ENCODE peak calls at places on chromosomes 11 and 22, in eight cellular contexts. One of them, this sample, is unnamed. For H3K9me3, the result is how much of the 10 kb centered on the place peaks cover.

GRCh38 chr11:80586464-80586863 is 1145.6 kb upstream of the TENM4 start:
- DNase-seq in A549: no peak
- DNase-seq in CD4-positive, CD25-positive, alpha-beta regulatory T cell: no peak
- DNase-seq in AG04450: no peak
- DNase-seq in kidney: no peak
- DNase-seq in right cardiac atrium: no peak
- DNase-seq in pancreas: no peak
- DNase-seq in PC-9: peak
- DNase-seq in this sample: no peak

GRCh38 chr11:128279861-128280260 is 307.5 kb downstream of the ETS1 start:
- DNase-seq in A549: no peak
- DNase-seq in CD4-positive, CD25-positive, alpha-beta regulatory T cell: no peak
- DNase-seq in AG04450: no peak
- DNase-seq in kidney: no peak
- DNase-seq in right cardiac atrium: no peak
- DNase-seq in pancreas: no peak
- DNase-seq in PC-9: no peak
- DNase-seq in this sample: no peak

GRCh38 chr11:1877211-1878133 is 14.2 kb downstream of the PRR33 start:
- DNase-seq in A549: no peak
- DNase-seq in CD4-positive, CD25-positive, alpha-beta regulatory T cell: no peak
- DNase-seq in AG04450: no peak
- DNase-seq in kidney: peak
- DNase-seq in right cardiac atrium: peak
- DNase-seq in pancreas: peak
- DNase-seq in PC-9: peak
- DNase-seq in this sample: no peak

GRCh38 chr11:65498042-65498726 is 661 bp upstream of the MALAT1 start:
- DNase-seq in A549: no peak
- DNase-seq in CD4-positive, CD25-positive, alpha-beta regulatory T cell: peak
- DNase-seq in AG04450: no peak
- DNase-seq in kidney: peak
- DNase-seq in right cardiac atrium: peak
- DNase-seq in pancreas: no peak
- DNase-seq in PC-9: no peak
- DNase-seq in this sample: peak

GRCh38 chr11:125542709-125543108 is 26.6 kb upstream of the EI24 start:
- DNase-seq in A549: no peak
- DNase-seq in CD4-positive, CD25-positive, alpha-beta regulatory T cell: no peak
- DNase-seq in AG04450: no peak
- DNase-seq in kidney: no peak
- DNase-seq in right cardiac atrium: no peak
- DNase-seq in pancreas: no peak
- DNase-seq in PC-9: no peak
- DNase-seq in this sample: no peak

GRCh38 chr22:41314821-41315220 is 13.5 kb downstream of the ZC3H7B start:
- DNase-seq in A549: no peak
- DNase-seq in CD4-positive, CD25-positive, alpha-beta regulatory T cell: no peak
- DNase-seq in AG04450: no peak
- DNase-seq in kidney: no peak
- DNase-seq in right cardiac atrium: no peak
- DNase-seq in pancreas: no peak
- DNase-seq in PC-9: no peak
- DNase-seq in this sample: no peak

GRCh38 chr22:36145881-36146280 is 14.7 kb downstream of the APOL3 start:
- DNase-seq in A549: no peak
- DNase-seq in CD4-positive, CD25-positive, alpha-beta regulatory T cell: no peak
- DNase-seq in AG04450: no peak
- DNase-seq in kidney: no peak
- DNase-seq in right cardiac atrium: no peak
- DNase-seq in pancreas: no peak
- DNase-seq in PC-9: no peak
- DNase-seq in this sample: no peak

GRCh38 chr11:131688056-131688693 is 317.8 kb downstream of the NTM start:
- DNase-seq in A549: peak
- DNase-seq in CD4-positive, CD25-positive, alpha-beta regulatory T cell: no peak
- DNase-seq in AG04450: no peak
- DNase-seq in kidney: peak
- DNase-seq in right cardiac atrium: peak
- DNase-seq in pancreas: peak
- DNase-seq in PC-9: peak
- DNase-seq in this sample: no peak

GRCh38 chr11:23370580-23371275 is 510.5 kb upstream of the CCDC179 start:
- DNase-seq in A549: no peak
- DNase-seq in CD4-positive, CD25-positive, alpha-beta regulatory T cell: no peak
- DNase-seq in AG04450: no peak
- DNase-seq in kidney: no peak
- DNase-seq in right cardiac atrium: no peak
- DNase-seq in pancreas: no peak
- DNase-seq in PC-9: no peak
- DNase-seq in this sample: no peak

GRCh38 chr22:19855504-19856409 is 1.1 kb upstream of the GNB1L start:
- DNase-seq in A549: peak
- DNase-seq in CD4-positive, CD25-positive, alpha-beta regulatory T cell: no peak
- DNase-seq in AG04450: no peak
- DNase-seq in kidney: peak
- DNase-seq in right cardiac atrium: peak
- DNase-seq in pancreas: peak
- DNase-seq in PC-9: peak
- DNase-seq in this sample: no peak

GRCh38 chr11:120055646-120056045 is 82.3 kb downstream of the TRIM29 start:
- DNase-seq in A549: no peak
- DNase-seq in CD4-positive, CD25-positive, alpha-beta regulatory T cell: no peak
- DNase-seq in AG04450: no peak
- DNase-seq in kidney: no peak
- DNase-seq in right cardiac atrium: no peak
- DNase-seq in pancreas: no peak
- DNase-seq in PC-9: no peak
- DNase-seq in this sample: no peak

GRCh38 chr11:14193644-14194043 is 165.3 kb downstream of the RRAS2 start:
- DNase-seq in A549: no peak
- DNase-seq in CD4-positive, CD25-positive, alpha-beta regulatory T cell: no peak
- DNase-seq in AG04450: no peak
- DNase-seq in kidney: no peak
- DNase-seq in right cardiac atrium: no peak
- DNase-seq in pancreas: no peak
- DNase-seq in PC-9: no peak
- DNase-seq in this sample: no peak

GRCh38 chr22:37201066-37201820 is 11.0 kb downstream of the SSTR3 start:
- DNase-seq in A549: no peak
- DNase-seq in CD4-positive, CD25-positive, alpha-beta regulatory T cell: no peak
- DNase-seq in AG04450: no peak
- DNase-seq in kidney: peak
- DNase-seq in right cardiac atrium: no peak
- DNase-seq in pancreas: no peak
- DNase-seq in PC-9: no peak
- DNase-seq in this sample: no peak

GRCh38 chr11:35169754-35170153 is 30.8 kb downstream of the CD44 start:
- DNase-seq in A549: no peak
- DNase-seq in CD4-positive, CD25-positive, alpha-beta regulatory T cell: no peak
- DNase-seq in AG04450: no peak
- DNase-seq in kidney: no peak
- DNase-seq in right cardiac atrium: no peak
- DNase-seq in pancreas: no peak
- DNase-seq in PC-9: no peak
- DNase-seq in this sample: no peak

GRCh38 chr11:62153087-62153395 is 29.2 kb downstream of the INCENP start:
- DNase-seq in A549: no peak
- DNase-seq in CD4-positive, CD25-positive, alpha-beta regulatory T cell: no peak
- DNase-seq in AG04450: no peak
- DNase-seq in kidney: no peak
- DNase-seq in right cardiac atrium: no peak
- DNase-seq in pancreas: no peak
- DNase-seq in PC-9: no peak
- DNase-seq in this sample: no peak

GRCh38 chr11:130071211-130071712 is 1.6 kb downstream of the APLP2 start:
- DNase-seq in A549: peak
- DNase-seq in CD4-positive, CD25-positive, alpha-beta regulatory T cell: no peak
- DNase-seq in AG04450: no peak
- DNase-seq in kidney: no peak
- DNase-seq in right cardiac atrium: no peak
- DNase-seq in pancreas: no peak
- DNase-seq in PC-9: no peak
- DNase-seq in this sample: no peak

GRCh38 chr11:73234403-73235181 is 16.5 kb downstream of the P2RY2 start:
- DNase-seq in A549: no peak
- DNase-seq in CD4-positive, CD25-positive, alpha-beta regulatory T cell: no peak
- DNase-seq in AG04450: no peak
- DNase-seq in kidney: peak
- DNase-seq in right cardiac atrium: no peak
- DNase-seq in pancreas: no peak
- DNase-seq in PC-9: no peak
- DNase-seq in this sample: no peak

GRCh38 chr22:48456449-48456848 is 1371.2 kb downstream of the BRD1 start:
- DNase-seq in A549: no peak
- DNase-seq in CD4-positive, CD25-positive, alpha-beta regulatory T cell: no peak
- DNase-seq in AG04450: no peak
- DNase-seq in kidney: no peak
- DNase-seq in right cardiac atrium: no peak
- DNase-seq in pancreas: no peak
- DNase-seq in PC-9: no peak
- DNase-seq in this sample: no peak
- H3K9me3 ChIP-seq in A549: under half
- H3K9me3 ChIP-seq in CD4-positive, CD25-positive, alpha-beta regulatory T cell: under half
- H3K9me3 ChIP-seq in AG04450: half or more
- H3K9me3 ChIP-seq in kidney: under half
- H3K9me3 ChIP-seq in right cardiac atrium: under half
- H3K9me3 ChIP-seq in pancreas: under half
- H3K9me3 ChIP-seq in PC-9: under half
- H3K9me3 ChIP-seq in this sample: under half

DNA sequence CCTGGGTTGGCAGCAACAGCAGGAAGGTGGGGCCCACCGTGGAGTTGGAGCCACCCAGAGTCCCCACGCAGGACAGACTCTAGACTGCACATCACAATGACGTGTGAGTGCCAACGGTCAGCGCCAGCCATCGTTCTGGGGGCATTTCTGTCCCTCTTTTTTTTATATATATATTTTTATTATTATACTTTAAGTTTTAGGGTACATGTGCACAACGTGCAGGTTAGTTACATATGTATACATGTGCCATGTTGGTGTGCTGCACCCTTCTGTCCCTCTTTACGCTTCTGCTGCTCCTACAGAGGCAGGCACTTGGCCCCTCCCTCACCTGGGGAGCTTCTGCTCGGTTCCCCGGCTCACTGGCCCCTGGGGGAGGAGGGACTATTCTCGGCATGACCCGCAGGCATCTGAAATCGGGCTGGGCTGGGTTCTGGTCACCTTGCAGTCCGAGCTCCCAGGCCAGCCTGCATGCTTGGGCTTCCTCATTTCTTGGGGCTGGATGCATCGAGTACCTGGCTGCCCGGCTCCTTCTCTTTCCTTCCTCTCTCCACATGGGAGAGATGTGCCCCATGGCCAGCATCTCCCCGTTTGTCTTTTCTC is 787.4 kb downstream of the TBC1D22A start:
- DNase-seq in A549: no peak
- DNase-seq in CD4-positive, CD25-positive, alpha-beta regulatory T cell: no peak
- DNase-seq in AG04450: no peak
- DNase-seq in kidney: no peak
- DNase-seq in right cardiac atrium: no peak
- DNase-seq in pancreas: no peak
- DNase-seq in PC-9: no peak
- DNase-seq in this sample: no peak
- H3K9me3 ChIP-seq in A549: under half
- H3K9me3 ChIP-seq in CD4-positive, CD25-positive, alpha-beta regulatory T cell: under half
- H3K9me3 ChIP-seq in AG04450: half or more
- H3K9me3 ChIP-seq in kidney: under half
- H3K9me3 ChIP-seq in right cardiac atrium: under half
- H3K9me3 ChIP-seq in pancreas: under half
- H3K9me3 ChIP-seq in PC-9: under half
- H3K9me3 ChIP-seq in this sample: under half

GRCh38 chr11:67312187-67313021 is 9.1 kb downstream of the SSH3 start:
- DNase-seq in A549: no peak
- DNase-seq in CD4-positive, CD25-positive, alpha-beta regulatory T cell: peak
- DNase-seq in AG04450: no peak
- DNase-seq in kidney: peak
- DNase-seq in right cardiac atrium: no peak
- DNase-seq in pancreas: no peak
- DNase-seq in PC-9: peak
- DNase-seq in this sample: no peak

GRCh38 chr11:67311556-67312082 is 8.3 kb downstream of the SSH3 start:
- DNase-seq in A549: no peak
- DNase-seq in CD4-positive, CD25-positive, alpha-beta regulatory T cell: no peak
- DNase-seq in AG04450: no peak
- DNase-seq in kidney: no peak
- DNase-seq in right cardiac atrium: no peak
- DNase-seq in pancreas: no peak
- DNase-seq in PC-9: peak
- DNase-seq in this sample: no peak

GRCh38 chr11:67309661-67310061 is 6.3 kb downstream of the SSH3 start:
- DNase-seq in A549: no peak
- DNase-seq in CD4-positive, CD25-positive, alpha-beta regulatory T cell: no peak
- DNase-seq in AG04450: no peak
- DNase-seq in kidney: no peak
- DNase-seq in right cardiac atrium: no peak
- DNase-seq in pancreas: peak
- DNase-seq in PC-9: no peak
- DNase-seq in this sample: no peak

GRCh38 chr11:67310246-67311050 is 7.1 kb downstream of the SSH3 start:
- DNase-seq in A549: no peak
- DNase-seq in CD4-positive, CD25-positive, alpha-beta regulatory T cell: no peak
- DNase-seq in AG04450: no peak
- DNase-seq in kidney: no peak
- DNase-seq in right cardiac atrium: no peak
- DNase-seq in pancreas: peak
- DNase-seq in PC-9: no peak
- DNase-seq in this sample: no peak

GRCh38 chr11:67311051-67311555 is 7.8 kb downstream of the SSH3 start:
- DNase-seq in A549: no peak
- DNase-seq in CD4-positive, CD25-positive, alpha-beta regulatory T cell: no peak
- DNase-seq in AG04450: no peak
- DNase-seq in kidney: no peak
- DNase-seq in right cardiac atrium: no peak
- DNase-seq in pancreas: peak
- DNase-seq in PC-9: no peak
- DNase-seq in this sample: no peak
- H3K9me3 ChIP-seq in A549: under half
- H3K9me3 ChIP-seq in CD4-positive, CD25-positive, alpha-beta regulatory T cell: under half
- H3K9me3 ChIP-seq in AG04450: under half
- H3K9me3 ChIP-seq in kidney: under half
- H3K9me3 ChIP-seq in right cardiac atrium: under half
- H3K9me3 ChIP-seq in pancreas: under half
- H3K9me3 ChIP-seq in PC-9: under half
- H3K9me3 ChIP-seq in this sample: under half

DNA sequence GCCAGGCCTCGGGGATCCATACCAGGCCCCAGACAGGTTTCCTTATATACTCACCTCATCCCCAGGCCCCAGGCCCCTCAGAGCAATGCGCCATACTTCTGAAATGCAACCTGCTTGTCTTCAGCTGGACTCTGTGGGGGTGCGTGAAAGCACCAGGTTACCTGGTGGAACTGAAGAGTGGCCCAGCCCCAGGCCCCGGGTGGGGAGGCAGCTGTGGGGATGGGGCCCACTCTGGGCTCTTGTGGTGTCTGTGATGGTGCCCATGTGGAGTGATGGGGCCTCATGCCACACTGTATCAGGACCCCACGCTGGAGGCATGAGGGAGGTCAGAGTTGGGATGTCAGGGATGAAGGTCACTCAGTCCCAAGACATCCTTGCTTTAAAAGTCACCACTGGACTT is 999.0 kb downstream of the BRD1 start:
- DNase-seq in A549: no peak
- DNase-seq in CD4-positive, CD25-positive, alpha-beta regulatory T cell: no peak
- DNase-seq in AG04450: no peak
- DNase-seq in kidney: peak
- DNase-seq in right cardiac atrium: no peak
- DNase-seq in pancreas: peak
- DNase-seq in PC-9: no peak
- DNase-seq in this sample: no peak
- H3K9me3 ChIP-seq in A549: under half
- H3K9me3 ChIP-seq in CD4-positive, CD25-positive, alpha-beta regulatory T cell: under half
- H3K9me3 ChIP-seq in AG04450: half or more
- H3K9me3 ChIP-seq in kidney: under half
- H3K9me3 ChIP-seq in right cardiac atrium: under half
- H3K9me3 ChIP-seq in pancreas: under half
- H3K9me3 ChIP-seq in PC-9: under half
- H3K9me3 ChIP-seq in this sample: under half